ENCODE peak calls at places on chromosomes 1 and 21, in seven cellular contexts. O is upper lobe of right lung, G is prostate gland, A is mammary epithelial cell, L is tibial nerve, P is breast epithelium, E is PC-9. D is an unnamed sample.

GRCh38 chr1:24913616-24914225 is 16.4 kb downstream of the RUNX3 start:
- DNase-seq in O (no peak), L (no peak), E (no peak), P (no peak), A (no peak), G (no peak), D (no peak)

GRCh38 chr1:41863683-41864082 is 55.0 kb downstream of the HIVEP3 start:
- DNase-seq in E (no peak), A (no peak), G (no peak), L (no peak), P (no peak), O (no peak), D (no peak)

GRCh38 chr21:29237110-29238051 is 61.3 kb upstream of the BACH1 start:
- DNase-seq in G (no peak), L (no peak), O (no peak), E (no peak), A (no peak), P (peak; percentile 65), D (no peak)

GRCh38 chr21:39451332-39452206 is at the start of gene SH3BGR:
- DNase-seq in O (peak; percentile 73), L (peak; percentile 31), E (no peak), A (peak; percentile 37), G (peak; percentile 74), P (peak; percentile 86), D (no peak)

GRCh38 chr21:44892536-44893277 is 19.2 kb upstream of the PTTG1IP start:
- DNase-seq in P (peak; percentile 39), A (peak; percentile 40), E (no peak), L (peak; percentile 49), O (peak; percentile 86), G (peak; percentile 48), D (no peak)

GRCh38 chr1:192256674-192257334 is 60.0 kb upstream of the RGS21 start:
- DNase-seq in O (no peak), L (no peak), A (no peak), E (no peak), G (no peak), P (no peak), D (no peak)

GRCh38 chr1:74010206-74010605 is 187.8 kb downstream of the LRRIQ3 start:
- DNase-seq in P (no peak), E (no peak), A (no peak), L (no peak), O (no peak), G (no peak), D (no peak)

GRCh38 chr1:5713101-5713820 is 279.0 kb downstream of the NPHP4 start:
- DNase-seq in O (no peak), E (no peak), A (no peak), L (no peak), G (no peak), P (no peak), D (no peak)

GRCh38 chr1:183089025-183089639 is 65.9 kb downstream of the LAMC1 start:
- DNase-seq in E (no peak), A (no peak), P (no peak), G (peak; percentile 68), L (no peak), O (no peak), D (no peak)

GRCh38 chr1:172002725-172003345 is 161.5 kb downstream of the DNM3 start:
- DNase-seq in O (no peak), A (peak; percentile 40), E (peak; percentile 38), P (no peak), L (no peak), G (no peak), D (no peak)

GRCh38 chr1:39105061-39105840 is 79.1 kb downstream of the NDUFS5 start:
- DNase-seq in O (peak; percentile 93), P (peak; percentile 63), A (peak; percentile 76), E (no peak), G (peak; percentile 65), L (peak; percentile 63), D (peak; percentile 83)

GRCh38 chr1:39107891-39108290 is 81.7 kb downstream of the NDUFS5 start:
- DNase-seq in L (no peak), E (no peak), G (no peak), A (peak; percentile 51), P (no peak), O (no peak), D (no peak)

GRCh38 chr1:39105841-39106765 is 80.0 kb downstream of the NDUFS5 start:
- DNase-seq in O (peak; percentile 80), G (peak; percentile 35), A (peak; percentile 53), P (peak; percentile 36), E (no peak), L (no peak), D (no peak)

GRCh38 chr1:39109653-39110052 is 83.5 kb downstream of the NDUFS5 start:
- DNase-seq in L (no peak), O (no peak), A (no peak), G (no peak), E (no peak), P (no peak), D (no peak)

GRCh38 chr1:39106949-39107740 is 81.0 kb downstream of the NDUFS5 start:
- DNase-seq in O (no peak), P (no peak), L (no peak), E (no peak), G (no peak), A (no peak), D (no peak)
- H3K4me1 ChIP-seq in O (peaks cover 77% of the 10 kb centered on the region), P (peaks cover 8% of the 10 kb centered on the region), L (peaks cover 18% of the 10 kb centered on the region), E (peaks cover 67% of the 10 kb centered on the region), G (peaks cover 29% of the 10 kb centered on the region), A (peaks cover 59% of the 10 kb centered on the region), D (peaks cover 64% of the 10 kb centered on the region)

DNA sequence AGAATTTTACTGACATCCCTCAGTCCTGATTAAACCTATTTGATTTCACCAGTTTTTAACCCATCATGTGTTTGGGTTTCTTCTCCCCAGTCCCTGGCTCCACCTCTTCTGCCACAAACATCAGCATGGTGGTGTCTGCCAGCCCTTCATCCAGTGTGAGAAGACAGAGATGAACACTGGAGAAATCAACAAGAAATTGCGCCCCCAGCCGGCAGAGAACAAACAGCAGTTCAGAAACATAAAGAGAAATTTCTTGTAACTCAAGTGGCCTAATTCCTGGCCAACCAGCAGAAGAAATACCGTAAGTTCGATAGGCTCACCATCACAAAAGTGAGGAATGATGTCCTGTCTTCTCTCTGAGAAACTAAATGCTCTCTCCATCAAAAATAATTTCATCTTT is 18.3 kb downstream of the S100A11 start:
- DNase-seq in P (no peak), A (no peak), O (no peak), L (no peak), E (no peak), G (no peak), D (no peak)
- TF ChIP-seq CTCF in P (no peak), A (peak; percentile 14), O (peak; percentile 20), L (no peak), E (peak; percentile 51), G (no peak), D (no peak)

GRCh38 chr1:161216945-161217712 is 2.0 kb downstream of the FCER1G start:
- DNase-seq in G (no peak), O (no peak), P (no peak), L (no peak), A (no peak), E (no peak), D (no peak)

GRCh38 chr1:161217831-161218230 is 2.7 kb downstream of the FCER1G start:
- DNase-seq in E (no peak), P (no peak), G (no peak), O (no peak), L (no peak), A (no peak), D (no peak)

GRCh38 chr1:161220002-161220401 is 3.4 kb downstream of the APOA2 start:
- DNase-seq in E (no peak), P (no peak), O (no peak), G (no peak), L (no peak), A (no peak), D (no peak)

GRCh38 chr1:161219078-161219892 is 4.1 kb downstream of the APOA2 start:
- DNase-seq in A (no peak), G (no peak), P (no peak), O (no peak), E (no peak), L (no peak), D (no peak)

GRCh38 chr1:161218301-161219077 is 3.4 kb downstream of the FCER1G start:
- DNase-seq in P (no peak), O (no peak), A (no peak), G (no peak), L (no peak), E (no peak), D (no peak)
- H3K27ac ChIP-seq in P (peak overlapping the region; percentile 93), O (no peak overlapping the region), A (no peak overlapping the region), G (no peak overlapping the region), L (peak overlapping the region; percentile 67), E (no peak overlapping the region), D (no peak overlapping the region)

GRCh38 chr1:112530832-112531231 is 22.1 kb downstream of the WNT2B start:
- DNase-seq in G (no peak), E (no peak), A (no peak), O (no peak), P (no peak), L (no peak), D (no peak)

GRCh38 chr1:112527266-112528010 is 18.7 kb downstream of the WNT2B start:
- DNase-seq in A (no peak), P (no peak), E (no peak), L (no peak), G (no peak), O (no peak), D (no peak)

GRCh38 chr1:112524986-112525385 is 16.2 kb downstream of the WNT2B start:
- DNase-seq in L (no peak), A (no peak), P (no peak), O (no peak), G (no peak), E (no peak), D (no peak)

GRCh38 chr1:112529301-112529700 is 20.5 kb downstream of the WNT2B start:
- DNase-seq in O (no peak), L (no peak), P (no peak), G (no peak), A (peak; percentile 21), E (peak; percentile 87), D (no peak)

GRCh38 chr1:112528076-112528475 is 19.3 kb downstream of the WNT2B start:
- DNase-seq in P (no peak), A (no peak), E (no peak), G (no peak), L (no peak), O (no peak), D (no peak)
- H3K4me1 ChIP-seq in P (no peaks in the 10 kb centered on the region), A (no peaks in the 10 kb centered on the region), E (peaks cover 19% of the 10 kb centered on the region), G (peaks cover 2% of the 10 kb centered on the region), L (no peaks in the 10 kb centered on the region), O (no peaks in the 10 kb centered on the region), D (peaks cover 15% of the 10 kb centered on the region)

DNA sequence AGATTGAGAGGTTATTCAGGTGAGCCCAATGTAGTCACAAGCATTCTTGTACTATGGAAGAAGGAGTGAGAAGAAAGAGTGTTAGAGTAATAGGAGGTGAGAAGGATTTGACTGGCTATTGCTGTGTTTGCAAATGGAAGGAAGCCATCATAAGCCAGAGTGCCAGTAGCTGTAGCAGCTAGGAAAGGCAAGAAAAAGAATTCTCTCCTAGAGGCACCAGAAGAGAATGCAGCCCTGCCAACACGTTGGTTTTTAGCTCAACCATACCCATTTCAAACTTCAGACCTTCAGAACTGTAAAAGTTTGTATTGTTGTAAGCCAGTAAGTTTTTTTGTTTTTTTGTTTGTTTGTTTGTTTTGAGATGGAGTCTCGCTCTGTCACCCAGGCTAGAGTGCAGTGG is 8.9 kb upstream of the IL12RB2 start:
- DNase-seq in G (no peak), L (no peak), P (no peak), O (no peak), A (no peak), E (no peak), D (no peak)
- TF ChIP-seq CTCF in G (no peak), L (no peak), P (no peak), O (no peak), A (peak; percentile 11), E (no peak), D (no peak)

GRCh38 chr1:154849645-154850131 is 20.4 kb downstream of the KCNN3 start:
- DNase-seq in L (no peak), G (no peak), E (peak; percentile 20), O (no peak), A (no peak), P (no peak), D (no peak)
- H3K27ac ChIP-seq in L (no peak overlapping the region), G (no peak overlapping the region), E (no peak overlapping the region), O (no peak overlapping the region), A (no peak overlapping the region), P (no peak overlapping the region), D (no peak overlapping the region)